ENCODE peak calls at places on chromosomes 16 and 17, in five cellular contexts. N, X, D, T and P are unnamed samples.

GRCh38 chr16:66325977-66326376 is 40.5 kb upstream of the CDH5 start:
- DNase-seq in N (no peak), X (no peak), D (no peak), T (no peak), P (no peak)

GRCh38 chr17:75475144-75475835 is 18.9 kb downstream of the TMEM94 start:
- DNase-seq in N (no peak), X (no peak), D (no peak), T (no peak), P (no peak)

GRCh38 chr16:70652322-70652721 is 6.0 kb downstream of the IL34 start:
- DNase-seq in N (no peak), X (no peak), D (no peak), T (no peak), P (peak; percentile 18)

GRCh38 chr16:50259334-50260205 is 6.8 kb upstream of the ADCY7 start:
- DNase-seq in N (peak; percentile 66), X (peak; percentile 20), D (no peak), T (no peak), P (no peak)

GRCh38 chr16:48903054-48903453 is 293.1 kb upstream of the N4BP1 start:
- DNase-seq in N (no peak), X (no peak), D (no peak), T (no peak), P (no peak)

GRCh38 chr16:29961479-29962343 is at the start of gene TMEM219:
- DNase-seq in N (peak; percentile 93), X (peak; percentile 88), D (peak; percentile 88), T (no peak), P (peak; percentile 41)

GRCh38 chr17:5587431-5588032 is 3.2 kb upstream of the NLRP1 start:
- DNase-seq in N (peak; percentile 87), X (peak; percentile 34), D (peak; percentile 79), T (no peak), P (peak; percentile 70)

GRCh38 chr17:9451919-9452318 is 123.7 kb downstream of the STX8 start:
- DNase-seq in N (no peak), X (no peak), D (peak; percentile 36), T (no peak), P (no peak)

GRCh38 chr17:40095944-40096791 is 4.2 kb downstream of the NR1D1 start:
- DNase-seq in N (no peak), X (peak; percentile 38), D (no peak), T (no peak), P (no peak)

GRCh38 chr16:48959204-48959603 is 322.4 kb downstream of the CBLN1 start:
- DNase-seq in N (no peak), X (no peak), D (no peak), T (no peak), P (no peak)

GRCh38 chr17:8337802-8338744 is 1.6 kb upstream of the ODF4 start:
- DNase-seq in N (no peak), X (no peak), D (no peak), T (no peak), P (no peak)
- H3K4me3 ChIP-seq in N (no peak overlapping the region), X (no peak overlapping the region), D (no peak overlapping the region), T (peak overlapping the region; percentile 12), P (no peak overlapping the region)

GRCh38 chr16:71894229-71894920 is 956 bp upstream of the IST1 start:
- DNase-seq in N (peak; percentile 69), X (peak; percentile 43), D (peak; percentile 70), T (no peak), P (peak; percentile 27)
- TF ChIP-seq CTCF in N (no peak), X (no peak), D (peak; percentile 13), T (no peak), P (no peak)

DNA sequence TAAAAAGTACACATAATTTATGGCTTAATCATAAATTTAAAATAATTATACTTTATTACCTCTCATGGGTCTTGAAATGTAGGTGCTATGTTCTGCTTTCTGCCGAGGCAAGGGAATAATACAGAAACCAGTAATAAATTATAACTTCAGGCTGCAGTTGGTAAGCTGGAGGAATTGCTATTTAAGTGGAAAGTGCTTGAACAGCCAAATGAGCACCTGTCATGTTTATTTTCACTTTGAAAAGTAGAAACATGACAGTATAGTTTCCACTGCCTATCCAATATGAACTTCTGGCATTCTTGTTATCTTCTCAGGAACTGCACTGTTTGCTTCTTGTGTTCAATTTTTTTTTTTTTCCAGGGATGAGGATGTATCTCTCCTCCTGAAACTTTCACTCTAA is 146.0 kb downstream of the FTO start:
- DNase-seq in N (no peak), X (no peak), D (no peak), T (no peak), P (no peak)
- H3K4me3 ChIP-seq in N (no peak overlapping the region), X (no peak overlapping the region), D (no peak overlapping the region), T (no peak overlapping the region), P (no peak overlapping the region)

DNA sequence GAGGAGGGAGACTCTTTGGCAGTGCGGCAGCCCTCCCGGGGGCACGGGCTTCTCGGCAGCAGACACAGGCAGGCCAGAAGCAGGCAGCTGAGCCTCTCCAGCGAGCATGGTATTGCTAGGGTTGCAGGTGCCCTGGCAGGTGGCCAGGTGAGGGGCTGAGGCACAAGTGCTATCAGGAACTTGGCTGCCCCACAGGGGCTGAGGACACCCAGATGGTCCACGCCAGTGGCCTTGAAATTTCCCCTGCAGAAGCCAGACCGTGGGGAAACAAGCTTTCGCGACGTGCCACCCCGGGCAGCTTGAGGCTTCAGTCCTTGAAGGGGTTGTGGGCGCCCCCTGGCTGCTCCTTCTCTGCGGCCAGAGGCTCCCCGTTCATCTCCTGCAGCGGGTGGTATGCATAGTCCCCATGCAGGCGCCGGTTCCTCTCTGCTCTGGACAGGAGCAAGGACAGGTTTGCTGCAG is 8.5 kb downstream of the NAGPA start:
- DNase-seq in N (peak; percentile 18), X (no peak), D (peak; percentile 46), T (no peak), P (no peak)
- TF ChIP-seq CTCF in N (peak; percentile 41), X (no peak), D (peak; percentile 19), T (peak; percentile 38), P (peak; percentile 38)

GRCh38 chr17:50476545-50477315 is 1.9 kb upstream of the RSAD1 start:
- DNase-seq in N (no peak), X (no peak), D (no peak), T (no peak), P (no peak)

GRCh38 chr17:50478391-50479361 is at the start of gene RSAD1:
- DNase-seq in N (peak; percentile 93), X (peak; percentile 94), D (peak; percentile 96), T (peak; percentile 26), P (peak; percentile 50)

GRCh38 chr17:50479522-50480141 is 972 bp downstream of the RSAD1 start:
- DNase-seq in N (peak; percentile 86), X (peak; percentile 87), D (peak; percentile 92), T (peak; percentile 21), P (peak; percentile 41)

GRCh38 chr17:50480142-50480764 is 1.6 kb downstream of the RSAD1 start:
- DNase-seq in N (no peak), X (no peak), D (no peak), T (no peak), P (no peak)

GRCh38 chr17:50477976-50478375 is 684 bp upstream of the RSAD1 start:
- DNase-seq in N (no peak), X (no peak), D (no peak), T (no peak), P (no peak)
- H3K4me3 ChIP-seq in N (no peak overlapping the region), X (no peak overlapping the region), D (peak overlapping the region; percentile 65), T (peak overlapping the region; percentile 81), P (peak overlapping the region; percentile 61)